ENCODE peak calls at places on chromosome 10, in five cellular contexts. J, K, L, Y and R are unnamed samples.

GRCh38 chr10:47294057-47294456 is 5.9 kb upstream of the GDF10 start:
- DNase-seq in Y (no peak), J (no peak), K (no peak), L (no peak), R (no peak)

GRCh38 chr10:24344695-24345473 is 135.9 kb downstream of the KIAA1217 start:
- DNase-seq in J (no peak), K (no peak), Y (no peak), L (no peak), R (no peak)

GRCh38 chr10:13834581-13835286 is 248.0 kb downstream of the PRPF18 start:
- DNase-seq in L (no peak), J (no peak), Y (peak), K (no peak), R (peak)

GRCh38 chr10:43254199-43254730 is 12.6 kb downstream of the RASGEF1A start:
- DNase-seq in J (no peak), K (no peak), L (peak), Y (no peak), R (no peak)

GRCh38 chr10:25493122-25493893 is 318.5 kb downstream of the GPR158 start:
- DNase-seq in Y (peak), J (no peak), K (no peak), L (no peak), R (peak)

GRCh38 chr10:5442056-5442989 is 30.0 kb downstream of the NET1 start:
- DNase-seq in L (no peak), J (peak), K (no peak), Y (peak), R (peak)

GRCh38 chr10:130301026-130301892 is 165.1 kb downstream of the GLRX3 start:
- DNase-seq in L (peak), J (no peak), Y (peak), K (peak), R (no peak)

GRCh38 chr10:62885656-62886461 is 69.7 kb upstream of the EGR2 start:
- DNase-seq in Y (peak), L (no peak), J (peak), K (no peak), R (peak)

GRCh38 chr10:118373786-118374185 is 31.7 kb upstream of the FAM204A start:
- DNase-seq in K (no peak), L (no peak), J (peak), Y (peak), R (peak)

GRCh38 chr10:116665541-116666125 is 44.9 kb downstream of the PNLIPRP2 start:
- DNase-seq in J (no peak), L (no peak), K (no peak), Y (no peak), R (peak)

GRCh38 chr10:104268691-104269645 is at the start of gene GSTO2:
- DNase-seq in K (peak), Y (peak), L (peak), J (peak), R (peak)